ENCODE peak calls at places on chromosomes 7 and 10, in four cellular contexts. Q is left ventricle myocardium inferior; L is NAMALWA; G is CD8-positive, alpha-beta memory T cell. J is an unnamed sample.

GRCh38 chr10:79334573-79334972 is 12.7 kb upstream of the PPIF start:
- DNase-seq in Q (no peak), L (no peak), G (no peak), J (no peak)

GRCh38 chr10:116469437-116469836 is 41.8 kb downstream of the PNLIPRP3 start:
- DNase-seq in Q (no peak), L (no peak), G (no peak), J (no peak)

GRCh38 chr7:3095046-3095445 is 51.4 kb upstream of the CARD11 start:
- DNase-seq in Q (no peak), L (peak), G (peak), J (no peak)

GRCh38 chr7:127530148-127530547 is 55.2 kb downstream of the GCC1 start:
- DNase-seq in Q (no peak), L (no peak), G (no peak), J (no peak)

GRCh38 chr7:48094861-48095293 is 5.8 kb downstream of the UPP1 start:
- DNase-seq in Q (no peak), L (no peak), G (no peak), J (no peak)

GRCh38 chr7:38630720-38631673 is at the start of gene AMPH:
- DNase-seq in Q (peak), L (no peak), G (no peak), J (no peak)

GRCh38 chr10:17188644-17189172 is 12.8 kb downstream of the TRDMT1 start:
- DNase-seq in Q (no peak), L (no peak), G (no peak), J (no peak)

GRCh38 chr7:117673367-117673766 is 193.5 kb downstream of the CFTR start:
- DNase-seq in Q (peak), L (no peak), G (no peak), J (no peak)

GRCh38 chr7:152336754-152337368 is 98.9 kb downstream of the KMT2C start:
- DNase-seq in Q (no peak), L (peak), G (no peak), J (no peak)

GRCh38 chr10:85148693-85149640 is 820.6 kb downstream of the CCSER2 start:
- DNase-seq in Q (no peak), L (no peak), G (no peak), J (no peak)

GRCh38 chr10:35643151-35643975 is 1.3 kb upstream of the FZD8 start:
- DNase-seq in Q (peak), L (no peak), G (no peak), J (peak)

GRCh38 chr10:36880898-36881297 is 244.5 kb upstream of the ANKRD30A start:
- DNase-seq in Q (no peak), L (peak), G (no peak), J (no peak)

GRCh38 chr7:102432476-102433318 is 678 bp upstream of the ORAI2 start:
- DNase-seq in Q (no peak), L (peak), G (no peak), J (no peak)

GRCh38 chr7:129464194-129464593 is 30.0 kb downstream of the STRIP2 start:
- DNase-seq in Q (no peak), L (no peak), G (no peak), J (no peak)

GRCh38 chr10:119059557-119059956 is 21.1 kb downstream of the EIF3A start:
- DNase-seq in Q (no peak), L (no peak), G (no peak), J (no peak)

GRCh38 chr7:372546-372938 is 82.6 kb downstream of the FOXL3 start:
- DNase-seq in Q (peak), L (no peak), G (no peak), J (peak)

GRCh38 chr10:565146-565545 is 124.3 kb downstream of the DIP2C start:
- DNase-seq in Q (no peak), L (no peak), G (no peak), J (no peak)

GRCh38 chr10:106938448-106939014 is 226.0 kb downstream of the SORCS1 start:
- DNase-seq in Q (no peak), L (no peak), G (no peak), J (no peak)